ENCODE peak calls at places on chromosomes 12 and 14, in four cellular contexts. D, O, F and E are unnamed samples.

GRCh38 chr12:30691122-30691879 is 4.4 kb downstream of the IPO8 start:
- DNase-seq in F (no peak), D (no peak), O (no peak), E (no peak)

GRCh38 chr14:105902131-105902898 is 375.9 kb downstream of the TMEM121 start:
- DNase-seq in D (no peak), O (no peak), F (no peak), E (no peak)

GRCh38 chr14:95101736-95102677 is 55.3 kb downstream of the DICER1 start:
- DNase-seq in D (no peak), O (no peak), F (no peak), E (no peak)

GRCh38 chr12:11730299-11731041 is 81.0 kb downstream of the ETV6 start:
- DNase-seq in D (no peak), O (no peak), F (no peak), E (no peak)

GRCh38 chr14:50512463-50512862 is 19.9 kb downstream of the MAP4K5 start:
- DNase-seq in D (no peak), O (no peak), F (no peak), E (no peak)

GRCh38 chr12:106327256-106327852 is 24.8 kb downstream of the TCP11L2 start:
- DNase-seq in O (no peak), D (no peak), F (no peak), E (no peak)

GRCh38 chr12:93805736-93806141 is 128.6 kb downstream of the CRADD start:
- DNase-seq in O (no peak), D (no peak), F (no peak), E (no peak)

GRCh38 chr12:64457036-64457435 is 5.1 kb downstream of the TBK1 start:
- DNase-seq in O (no peak), D (no peak), F (peak; percentile 22), E (no peak)

GRCh38 chr12:75257510-75257909 is 47.9 kb upstream of the KCNC2 start:
- DNase-seq in O (no peak), D (no peak), F (no peak), E (no peak)

GRCh38 chr12:13390381-13390856 is 193.9 kb downstream of the EMP1 start:
- DNase-seq in O (no peak), F (no peak), D (no peak), E (no peak)

GRCh38 chr14:60094306-60094897 is 2.7 kb downstream of the PCNX4 start:
- DNase-seq in D (no peak), F (no peak), O (no peak), E (no peak)

GRCh38 chr12:12719496-12719895 is 2.3 kb downstream of the CDKN1B start:
- DNase-seq in F (no peak), D (no peak), O (no peak), E (peak; percentile 20)

GRCh38 chr12:46455648-46456352 is 83.2 kb upstream of the SLC38A2 start:
- DNase-seq in D (no peak), F (no peak), O (no peak), E (no peak)

GRCh38 chr12:1769809-1770494 is 50.4 kb upstream of the LRTM2 start:
- DNase-seq in F (no peak), O (no peak), D (no peak), E (no peak)

GRCh38 chr12:49331360-49332222 is 5.4 kb downstream of the C1QL4 start:
- DNase-seq in O (no peak), F (no peak), D (no peak), E (no peak)